ENCODE peak calls at places on chromosomes 6 and 20, in four cellular contexts. One of them, this sample, is unnamed. For H3K27me3, the result is how much of the 10 kb centered on the place peaks cover.

GRCh38 chr6:156774872-156775405 is 2.2 kb upstream of the ARID1B start:
- DNase-seq in GM12878: no peak
- DNase-seq in HepG2: no peak
- DNase-seq in H1: no peak
- DNase-seq in this sample: no peak

GRCh38 chr20:5569021-5569420 is 181.2 kb upstream of the SHLD1 start:
- DNase-seq in HepG2: peak
- DNase-seq in GM12878: no peak
- DNase-seq in H1: no peak
- DNase-seq in this sample: no peak

GRCh38 chr20:40706977-40707582 is 18.0 kb upstream of the MAFB start:
- DNase-seq in H1: peak
- DNase-seq in HepG2: peak
- DNase-seq in GM12878: no peak
- DNase-seq in this sample: peak

GRCh38 chr20:7858851-7859250 is 81.4 kb downstream of the HAO1 start:
- DNase-seq in GM12878: no peak
- DNase-seq in H1: no peak
- DNase-seq in HepG2: no peak
- DNase-seq in this sample: no peak

GRCh38 chr6:33640361-33640760 is 19.2 kb downstream of the ITPR3 start:
- DNase-seq in GM12878: no peak
- DNase-seq in H1: no peak
- DNase-seq in HepG2: no peak
- DNase-seq in this sample: no peak

GRCh38 chr20:63737940-63738686 is 1.5 kb upstream of the SLC2A4RG start:
- DNase-seq in GM12878: no peak
- DNase-seq in H1: peak
- DNase-seq in HepG2: peak
- DNase-seq in this sample: no peak

GRCh38 chr6:77837034-77837784 is 184.4 kb downstream of the MEI4 start:
- DNase-seq in GM12878: no peak
- DNase-seq in HepG2: no peak
- DNase-seq in H1: no peak
- DNase-seq in this sample: no peak

GRCh38 chr6:33757906-33758305 is 11.2 kb upstream of the IP6K3 start:
- DNase-seq in GM12878: no peak
- DNase-seq in HepG2: no peak
- DNase-seq in H1: no peak
- DNase-seq in this sample: no peak

GRCh38 chr6:4192627-4193026 is 57.3 kb upstream of the ECI2 start:
- DNase-seq in H1: no peak
- DNase-seq in HepG2: no peak
- DNase-seq in GM12878: no peak
- DNase-seq in this sample: no peak

GRCh38 chr6:89999154-89999553 is 104.9 kb downstream of the GJA10 start:
- DNase-seq in GM12878: no peak
- DNase-seq in H1: no peak
- DNase-seq in HepG2: no peak
- DNase-seq in this sample: no peak

GRCh38 chr20:57618091-57618765 is 2.0 kb downstream of the ZBP1 start:
- DNase-seq in H1: peak
- DNase-seq in HepG2: no peak
- DNase-seq in GM12878: no peak
- DNase-seq in this sample: no peak

GRCh38 chr6:44630125-44631028 is 242.9 kb downstream of the CDC5L start:
- DNase-seq in HepG2: peak
- DNase-seq in GM12878: no peak
- DNase-seq in H1: peak
- DNase-seq in this sample: peak

GRCh38 chr6:144131248-144131709 is 19.0 kb upstream of the STX11 start:
- DNase-seq in HepG2: no peak
- DNase-seq in H1: no peak
- DNase-seq in GM12878: no peak
- DNase-seq in this sample: no peak

GRCh38 chr20:31594558-31595379 is 10.3 kb upstream of the ID1 start:
- DNase-seq in H1: peak
- DNase-seq in HepG2: peak
- DNase-seq in GM12878: no peak
- DNase-seq in this sample: no peak

GRCh38 chr20:36084897-36085617 is 69.5 kb upstream of the EPB41L1 start:
- DNase-seq in HepG2: peak
- DNase-seq in GM12878: no peak
- DNase-seq in H1: no peak
- DNase-seq in this sample: no peak

GRCh38 chr6:111605100-111605748 is 454 bp downstream of the TRAF3IP2 start:
- DNase-seq in HepG2: no peak
- DNase-seq in H1: peak
- DNase-seq in GM12878: no peak
- DNase-seq in this sample: peak

GRCh38 chr6:148747145-148747492 is 289 bp downstream of the UST start:
- DNase-seq in H1: no peak
- DNase-seq in GM12878: no peak
- DNase-seq in HepG2: no peak
- DNase-seq in this sample: no peak

GRCh38 chr6:107185570-107185969 is 70.3 kb upstream of the BEND3 start:
- DNase-seq in HepG2: peak
- DNase-seq in H1: no peak
- DNase-seq in GM12878: no peak
- DNase-seq in this sample: peak

GRCh38 chr20:25058051-25058796 is at the start of gene ACSS1:
- DNase-seq in HepG2: no peak
- DNase-seq in H1: peak
- DNase-seq in GM12878: peak
- DNase-seq in this sample: no peak

GRCh38 chr6:133613231-133613630 is 275.7 kb upstream of the TCF21 start:
- DNase-seq in HepG2: no peak
- DNase-seq in GM12878: no peak
- DNase-seq in H1: no peak
- DNase-seq in this sample: no peak

GRCh38 chr20:17681741-17682102 is 320 bp downstream of the RRBP1 start:
- DNase-seq in HepG2: no peak
- DNase-seq in GM12878: no peak
- DNase-seq in H1: no peak
- DNase-seq in this sample: no peak

GRCh38 chr20:3371757-3372156 is 35.7 kb downstream of the DNAAF9 start:
- DNase-seq in H1: no peak
- DNase-seq in HepG2: no peak
- DNase-seq in GM12878: no peak
- DNase-seq in this sample: no peak

GRCh38 chr6:49852975-49853374 is 13.4 kb downstream of the CRISP1 start:
- DNase-seq in GM12878: no peak
- DNase-seq in HepG2: no peak
- DNase-seq in H1: no peak
- DNase-seq in this sample: no peak

GRCh38 chr6:70592391-70593117 is 25.8 kb downstream of the SDHAF4 start:
- DNase-seq in HepG2: peak
- DNase-seq in GM12878: no peak
- DNase-seq in H1: no peak
- DNase-seq in this sample: no peak

GRCh38 chr6:31794294-31794865 is 1.2 kb downstream of the VARS1 start:
- DNase-seq in H1: no peak
- DNase-seq in GM12878: no peak
- DNase-seq in HepG2: no peak
- DNase-seq in this sample: no peak

DNA sequence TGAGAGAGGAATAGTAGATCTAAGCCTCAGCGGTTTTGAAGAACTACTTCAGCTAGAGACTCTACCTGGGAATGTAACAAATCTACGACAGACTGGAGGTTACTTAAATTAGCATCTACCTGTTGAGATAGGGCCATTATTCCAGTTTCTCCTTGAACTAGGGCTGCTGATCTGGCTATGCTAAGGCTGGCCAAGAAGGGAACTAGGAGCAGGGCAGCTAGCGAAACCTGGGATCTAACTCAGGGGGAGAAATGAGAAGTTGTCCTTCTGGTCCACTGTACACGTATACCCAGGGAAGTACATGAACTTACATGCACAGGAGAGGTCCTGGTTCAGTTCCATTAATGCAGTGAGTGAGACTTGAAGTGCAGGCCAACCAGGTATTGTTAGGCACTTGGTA is 156.7 kb downstream of the TRIM27 start:
- DNase-seq in HepG2: no peak
- DNase-seq in GM12878: no peak
- DNase-seq in H1: no peak
- DNase-seq in this sample: no peak
- H3K27me3 ChIP-seq in HepG2: under half
- H3K27me3 ChIP-seq in GM12878: under half
- H3K27me3 ChIP-seq in H1: half or more
- H3K27me3 ChIP-seq in this sample: half or more

GRCh38 chr20:34540596-34541263 is 17.8 kb upstream of the MAP1LC3A start:
- DNase-seq in H1: no peak
- DNase-seq in GM12878: no peak
- DNase-seq in HepG2: no peak
- DNase-seq in this sample: no peak

GRCh38 chr20:34537651-34538050 is 20.9 kb upstream of the MAP1LC3A start:
- DNase-seq in HepG2: no peak
- DNase-seq in H1: no peak
- DNase-seq in GM12878: no peak
- DNase-seq in this sample: no peak

GRCh38 chr20:34536798-34537394 is 20.7 kb downstream of the DYNLRB1 start:
- DNase-seq in GM12878: no peak
- DNase-seq in HepG2: peak
- DNase-seq in H1: peak
- DNase-seq in this sample: no peak

GRCh38 chr20:34539756-34540155 is 18.8 kb upstream of the MAP1LC3A start:
- DNase-seq in HepG2: no peak
- DNase-seq in H1: no peak
- DNase-seq in GM12878: no peak
- DNase-seq in this sample: no peak

GRCh38 chr20:34538671-34539123 is 19.8 kb upstream of the MAP1LC3A start:
- DNase-seq in H1: peak
- DNase-seq in HepG2: peak
- DNase-seq in GM12878: no peak
- DNase-seq in this sample: no peak
- TF ChIP-seq SUZ12 in H1: no peak
- TF ChIP-seq SUZ12 in HepG2: no peak
- TF ChIP-seq SUZ12 in GM12878: no peak
- TF ChIP-seq SUZ12 in this sample: no peak

DNA sequence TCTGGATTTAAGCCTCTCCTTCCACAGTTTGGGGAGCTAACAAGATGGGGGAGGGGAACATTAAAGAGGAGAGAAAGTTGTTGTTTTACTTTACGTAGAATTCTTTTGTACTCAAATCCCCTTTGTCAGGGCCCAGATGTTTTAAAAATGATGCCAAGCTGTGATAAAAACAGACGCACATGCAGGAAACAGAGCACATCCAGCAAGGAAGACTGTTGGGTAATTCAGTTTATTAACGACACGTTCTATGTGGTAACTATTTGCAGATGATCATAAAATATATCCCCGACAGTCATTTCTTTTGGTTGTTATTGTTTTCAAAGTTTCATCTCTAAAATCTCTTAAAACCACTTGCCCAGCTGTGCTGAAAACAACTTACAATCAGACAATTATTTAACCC is 307.0 kb upstream of the PRDM1 start:
- DNase-seq in H1: no peak
- DNase-seq in HepG2: no peak
- DNase-seq in GM12878: no peak
- DNase-seq in this sample: no peak
- H3K9ac ChIP-seq in H1: no peak
- H3K9ac ChIP-seq in HepG2: no peak
- H3K9ac ChIP-seq in GM12878: no peak
- H3K9ac ChIP-seq in this sample: no peak

GRCh38 chr6:146028835-146029572 is at the start of gene GRM1:
- DNase-seq in GM12878: no peak
- DNase-seq in HepG2: no peak
- DNase-seq in H1: peak
- DNase-seq in this sample: no peak
- H3K27me3 ChIP-seq in GM12878: under half
- H3K27me3 ChIP-seq in HepG2: under half
- H3K27me3 ChIP-seq in H1: under half
- H3K27me3 ChIP-seq in this sample: under half

DNA sequence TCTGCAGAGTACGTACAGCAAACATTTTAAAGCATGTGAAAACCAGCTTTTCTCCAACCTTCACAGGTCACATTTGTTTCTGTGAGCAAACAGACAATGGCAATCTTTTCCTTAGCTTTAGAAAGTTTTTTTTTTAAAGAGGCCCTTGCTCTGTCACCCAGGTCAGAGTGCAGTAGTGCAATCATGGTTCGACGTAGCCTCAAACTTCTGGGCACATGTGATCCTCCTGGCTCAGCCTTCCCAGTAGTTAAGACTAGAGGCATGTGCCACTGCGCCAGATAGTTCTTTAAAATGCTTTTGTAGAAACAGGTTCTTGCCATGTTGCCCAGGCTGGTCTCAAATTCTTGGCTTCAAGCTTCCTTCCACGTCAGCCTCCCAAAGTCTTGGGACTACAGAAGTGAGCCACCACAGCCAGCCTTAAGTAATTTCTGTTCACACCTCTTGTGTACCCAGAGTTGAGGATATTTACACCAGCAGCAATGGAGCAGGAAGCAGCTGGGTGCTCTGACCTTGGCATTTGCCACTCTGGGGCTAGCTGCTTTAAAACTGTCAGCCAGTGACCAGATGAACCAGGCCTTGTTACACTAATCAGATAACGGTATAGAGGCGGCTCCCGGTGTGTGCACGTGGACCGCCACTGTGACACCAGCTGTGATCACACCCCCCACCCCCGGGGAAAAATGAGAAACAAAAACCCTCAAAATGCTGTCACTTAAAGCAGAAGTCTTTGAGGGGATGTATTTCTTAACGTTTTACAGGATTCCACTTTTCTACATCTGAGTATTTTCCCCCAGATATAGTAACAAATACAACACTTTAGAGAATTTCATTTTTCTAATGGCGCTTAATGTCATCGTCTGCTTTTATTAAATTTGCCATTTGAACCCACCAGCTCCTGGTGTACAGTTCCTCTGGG is 71.3 kb downstream of the AKAP12 start:
- DNase-seq in H1: no peak
- DNase-seq in GM12878: no peak
- DNase-seq in HepG2: peak
- DNase-seq in this sample: no peak
- TF ChIP-seq SUZ12 in H1: no peak
- TF ChIP-seq SUZ12 in GM12878: no peak
- TF ChIP-seq SUZ12 in HepG2: no peak
- TF ChIP-seq SUZ12 in this sample: no peak

This sample was measured in NT2/D1.